ENCODE peak calls at places on chromosomes 6 and 20, in four cellular contexts. F, K, N and E are unnamed samples.

GRCh38 chr6:44316481-44316880 is 3.3 kb upstream of the AARS2 start:
- DNase-seq in N (no peak), K (no peak), F (no peak), E (no peak)

GRCh38 chr20:38604873-38605303 is 3.3 kb downstream of the ARHGAP40 start:
- DNase-seq in N (no peak), F (no peak), K (no peak), E (peak; percentile 100)

GRCh38 chr6:139149383-139149782 is 14.5 kb downstream of the HECA start:
- DNase-seq in N (no peak), K (no peak), F (no peak), E (no peak)

GRCh38 chr6:33421344-33421643 is 1.4 kb downstream of the SYNGAP1 start:
- DNase-seq in F (no peak), K (no peak), N (no peak), E (no peak)

GRCh38 chr6:35050988-35051330 is 90.2 kb downstream of the TCP11 start:
- DNase-seq in N (no peak), F (no peak), K (no peak), E (no peak)

GRCh38 chr6:74447013-74447412 is 751.0 kb downstream of the CD109 start:
- DNase-seq in F (no peak), K (no peak), N (no peak), E (no peak)

GRCh38 chr20:40683221-40683893 is 5.7 kb downstream of the MAFB start:
- DNase-seq in F (no peak), N (peak; percentile 34), K (no peak), E (no peak)

GRCh38 chr6:146850238-146850896 is 251.6 kb downstream of the ADGB start:
- DNase-seq in N (no peak), F (peak; percentile 58), K (no peak), E (no peak)

GRCh38 chr20:33811763-33812672 is 870 bp downstream of the CHMP4B start:
- DNase-seq in N (peak; percentile 48), F (peak; percentile 52), K (no peak), E (no peak)

GRCh38 chr6:89260832-89261231 is 43.7 kb upstream of the GABRR1 start:
- DNase-seq in F (no peak), N (no peak), K (peak; percentile 5), E (no peak)

GRCh38 chr6:74170118-74170517 is 474.1 kb downstream of the CD109 start:
- DNase-seq in N (no peak), K (no peak), F (no peak), E (no peak)

GRCh38 chr6:30711758-30712380 is 5.2 kb downstream of the MDC1 start:
- DNase-seq in K (no peak), F (no peak), N (no peak), E (no peak)

GRCh38 chr6:135323202-135323668 is 142.1 kb downstream of the MYB start:
- DNase-seq in F (peak; percentile 13), N (no peak), K (no peak), E (no peak)

GRCh38 chr20:14384411-14384810 is 47.0 kb upstream of the FLRT3 start:
- DNase-seq in K (no peak), N (no peak), F (no peak), E (peak; percentile 74)

GRCh38 chr20:48827880-48828733 is at the start of gene PREX1:
- DNase-seq in N (peak; percentile 74), F (peak; percentile 89), K (no peak), E (no peak)

GRCh38 chr6:84643778-84644177 is 120.6 kb downstream of the TBX18 start:
- DNase-seq in F (no peak), N (no peak), K (no peak), E (no peak)

GRCh38 chr20:51978081-51978501 is 175.8 kb upstream of the SALL4 start:
- DNase-seq in K (no peak), F (no peak), N (no peak), E (no peak)

GRCh38 chr20:56380375-56380774 is 11.6 kb downstream of the AURKA start:
- DNase-seq in F (no peak), K (no peak), N (no peak), E (peak; percentile 77)

GRCh38 chr6:39274903-39275302 is 39.3 kb downstream of the KCNK17 start:
- DNase-seq in N (no peak), F (no peak), K (no peak), E (no peak)

GRCh38 chr20:63320616-63321147 is 27.7 kb downstream of the COL20A1 start:
- DNase-seq in F (no peak), K (no peak), N (no peak), E (no peak)

GRCh38 chr20:19392344-19393140 is 180.1 kb downstream of the SLC24A3 start:
- DNase-seq in F (no peak), N (no peak), K (no peak), E (peak; percentile 31)

GRCh38 chr6:141033101-141033500 is 1099.6 kb upstream of the GJE1 start:
- DNase-seq in F (no peak), K (no peak), N (no peak), E (no peak)

GRCh38 chr6:163347021-163347446 is 67.5 kb upstream of the QKI start:
- DNase-seq in K (no peak), F (no peak), N (no peak), E (no peak)

GRCh38 chr20:42432931-42433330 is 756.8 kb downstream of the PTPRT start:
- DNase-seq in N (no peak), K (no peak), F (no peak), E (no peak)

GRCh38 chr20:18647777-18648176 is 59.9 kb downstream of the DTD1 start:
- DNase-seq in F (no peak), N (no peak), K (no peak), E (no peak)

GRCh38 chr6:90811596-90812226 is 224.8 kb upstream of the MAP3K7 start:
- DNase-seq in K (peak; percentile 84), F (no peak), N (no peak), E (no peak)

GRCh38 chr6:26596579-26597388 is at the start of gene ABT1:
- DNase-seq in N (peak; percentile 99), K (peak; percentile 97), F (peak; percentile 96), E (peak; percentile 97)

GRCh38 chr20:44832724-44833123 is 22.4 kb upstream of the RIMS4 start:
- DNase-seq in N (no peak), K (no peak), F (no peak), E (no peak)

GRCh38 chr6:170184324-170184723 is 106.6 kb downstream of the DLL1 start:
- DNase-seq in K (no peak), N (no peak), F (no peak), E (no peak)

GRCh38 chr6:27293436-27294152 is 18.5 kb downstream of the POM121L2 start:
- DNase-seq in K (no peak), F (no peak), N (no peak), E (no peak)

GRCh38 chr20:58019850-58020625 is 208.4 kb downstream of the ANKRD60 start:
- DNase-seq in K (no peak), N (no peak), F (no peak), E (no peak)

GRCh38 chr6:25006565-25007001 is 70.8 kb upstream of the RIPOR2 start:
- DNase-seq in F (peak; percentile 33), N (no peak), K (peak; percentile 78), E (peak; percentile 60)

GRCh38 chr6:37242429-37243052 is 15.0 kb upstream of the TBC1D22B start:
- DNase-seq in N (no peak), F (peak; percentile 33), K (no peak), E (no peak)

GRCh38 chr6:152648090-152648489 is 10.9 kb upstream of the SYNE1 start:
- DNase-seq in N (no peak), K (no peak), F (no peak), E (no peak)

GRCh38 chr6:142301421-142302391 is at the start of gene ADGRG6:
- DNase-seq in K (no peak), F (peak; percentile 69), N (peak; percentile 70), E (no peak)